ENCODE peak calls at places on chromosome 13, in seven cellular contexts. Q is IMR-90, E is H9, U is PC-3, I is HepG2, F is GM12878, S is mammary epithelial cell. V is an unnamed sample.
A peak's percentile ranks its signal among the peaks of the same experiment; 100 is the strongest.

GRCh38 chr13:112592647-112593046 is 4.7 kb upstream of the TUBGCP3 start:
- DNase-seq in I (no peak), U (peak; percentile 33), Q (no peak), S (peak; percentile 16), F (no peak), E (no peak), V (no peak)

GRCh38 chr13:28027070-28027469 is 38.6 kb upstream of the URAD start:
- DNase-seq in F (no peak), I (no peak), Q (no peak), E (no peak), S (no peak), U (no peak), V (no peak)

GRCh38 chr13:31008400-31009115 is 76.1 kb downstream of the TEX26 start:
- DNase-seq in E (no peak), Q (peak; percentile 48), U (no peak), F (no peak), I (no peak), S (peak; percentile 34), V (no peak)

GRCh38 chr13:66359910-66360552 is 870.1 kb downstream of the PCDH9 start:
- DNase-seq in U (no peak), I (no peak), S (no peak), E (no peak), Q (no peak), F (no peak), V (no peak)

GRCh38 chr13:78997902-78998654 is 339.1 kb upstream of the OBI1 start:
- DNase-seq in E (no peak), S (no peak), I (no peak), U (no peak), F (no peak), Q (no peak), V (peak; percentile 74)

GRCh38 chr13:49997935-49998334 is 1.1 kb downstream of the TRIM13 start:
- DNase-seq in S (no peak), F (no peak), Q (no peak), E (no peak), I (no peak), U (peak; percentile 18), V (peak; percentile 65)

GRCh38 chr13:39884166-39884565 is 228.7 kb downstream of the COG6 start:
- DNase-seq in E (no peak), F (no peak), Q (no peak), U (no peak), S (no peak), I (no peak), V (no peak)

GRCh38 chr13:56515441-56515840 is 625.3 kb upstream of the PRR20A start:
- DNase-seq in Q (no peak), F (no peak), E (no peak), S (peak; percentile 31), I (no peak), U (no peak), V (no peak)

GRCh38 chr13:83621765-83622421 is 260.4 kb downstream of the SLITRK1 start:
- DNase-seq in S (no peak), F (no peak), E (no peak), I (no peak), U (no peak), Q (no peak), V (no peak)

GRCh38 chr13:112102243-112102642 is 35.3 kb downstream of the SOX1 start:
- DNase-seq in S (no peak), I (peak; percentile 6), U (peak; percentile 6), E (no peak), F (no peak), Q (no peak), V (peak; percentile 47)

GRCh38 chr13:111912453-111912866 is 154.5 kb upstream of the SOX1 start:
- DNase-seq in S (no peak), E (peak; percentile 13), I (no peak), Q (no peak), F (no peak), U (no peak), V (no peak)

GRCh38 chr13:113399755-113400149 is 35.8 kb upstream of the GRTP1 start:
- DNase-seq in S (no peak), U (no peak), E (peak; percentile 26), Q (no peak), I (no peak), F (no peak), V (no peak)

GRCh38 chr13:50016421-50016820 is 1.2 kb downstream of the KCNRG start:
- DNase-seq in E (no peak), U (no peak), I (no peak), S (no peak), F (no peak), Q (peak; percentile 83), V (no peak)

GRCh38 chr13:56718791-56719190 is 421.9 kb upstream of the PRR20A start:
- DNase-seq in I (no peak), F (no peak), E (no peak), U (no peak), Q (no peak), S (no peak), V (no peak)

GRCh38 chr13:75312884-75313520 is 169.0 kb downstream of the TBC1D4 start:
- DNase-seq in Q (no peak), F (no peak), S (no peak), U (no peak), E (no peak), I (no peak), V (no peak)

GRCh38 chr13:31965361-31966066 is 66.1 kb upstream of the FRY start:
- DNase-seq in E (no peak), F (peak; percentile 84), U (no peak), I (no peak), S (peak; percentile 59), Q (peak; percentile 84), V (no peak)

GRCh38 chr13:112705286-112705685 is 15.4 kb downstream of the ATP11A start:
- DNase-seq in U (no peak), S (no peak), I (no peak), Q (no peak), E (peak; percentile 24), F (no peak), V (no peak)

GRCh38 chr13:108902557-108903155 is 273.2 kb downstream of the MYO16 start:
- DNase-seq in I (no peak), S (peak; percentile 81), E (no peak), U (peak; percentile 48), F (no peak), Q (no peak), V (no peak)

GRCh38 chr13:43664700-43665191 is 122.0 kb downstream of the ENOX1 start:
- DNase-seq in Q (peak; percentile 74), I (no peak), E (no peak), U (peak; percentile 69), S (peak; percentile 22), F (no peak), V (no peak)

GRCh38 chr13:36736119-36736726 is 62.4 kb downstream of the SERTM1 start:
- DNase-seq in I (peak; percentile 35), Q (peak; percentile 62), E (no peak), U (peak; percentile 48), S (peak; percentile 16), F (no peak), V (peak; percentile 73)

GRCh38 chr13:23956106-23956505 is 58.8 kb upstream of the C1QTNF9B start:
- DNase-seq in S (peak; percentile 90), U (peak; percentile 93), E (no peak), F (no peak), I (no peak), Q (peak; percentile 55), V (no peak)

GRCh38 chr13:41621716-41622508 is 164.6 kb downstream of the RGCC start:
- DNase-seq in F (no peak), Q (peak; percentile 58), S (no peak), E (no peak), I (peak; percentile 35), U (no peak), V (no peak)

GRCh38 chr13:37175996-37176395 is 70.5 kb upstream of the CSNK1A1L start:
- DNase-seq in F (no peak), I (no peak), U (no peak), S (peak; percentile 40), Q (peak; percentile 92), E (no peak), V (no peak)

GRCh38 chr13:50915562-50915961 is 6.0 kb downstream of the RNASEH2B start:
- DNase-seq in S (no peak), E (no peak), U (no peak), I (no peak), F (no peak), Q (no peak), V (peak; percentile 74)

GRCh38 chr13:110305001-110305400 is 2.0 kb downstream of the COL4A1 start:
- DNase-seq in U (no peak), F (no peak), Q (no peak), E (no peak), S (no peak), I (no peak), V (no peak)

GRCh38 chr13:110305544-110305943 is 1.4 kb downstream of the COL4A1 start:
- DNase-seq in S (no peak), U (no peak), E (no peak), Q (no peak), I (no peak), F (no peak), V (no peak)

GRCh38 chr13:110302986-110303385 is 4.0 kb downstream of the COL4A1 start:
- DNase-seq in E (no peak), Q (no peak), U (no peak), S (no peak), I (no peak), F (no peak), V (no peak)

GRCh38 chr13:110303644-110304043 is 3.3 kb downstream of the COL4A1 start:
- DNase-seq in I (no peak), E (no peak), S (no peak), F (no peak), U (no peak), Q (no peak), V (no peak)

GRCh38 chr13:110304256-110304655 is 2.7 kb downstream of the COL4A1 start:
- DNase-seq in F (no peak), U (no peak), E (peak; percentile 14), S (no peak), I (no peak), Q (peak; percentile 70), V (no peak)
- H3K9ac ChIP-seq in F (no peak overlapping the region), U (no peak overlapping the region), E (no peak overlapping the region), S (no peak overlapping the region), I (no peak overlapping the region), Q (peak overlapping the region; percentile 96), V (no peak overlapping the region)

GRCh38 chr13:46206138-46206537 is 5.6 kb upstream of the LRRC63 start:
- DNase-seq in F (no peak), I (no peak), E (no peak), S (no peak), Q (no peak), U (peak; percentile 43), V (peak; percentile 10)
- H3K27ac ChIP-seq in F (no peak overlapping the region), I (no peak overlapping the region), E (no peak overlapping the region), S (no peak overlapping the region), Q (no peak overlapping the region), U (no peak overlapping the region), V (no peak overlapping the region)

GRCh38 chr13:22162889-22163288 is 492.0 kb downstream of the FGF9 start:
- DNase-seq in I (no peak), E (no peak), S (no peak), F (no peak), Q (no peak), U (no peak), V (no peak)
- H3K4me2 ChIP-seq in I (no peak overlapping the region), E (no peak overlapping the region), S (no peak overlapping the region), F (peak overlapping the region; percentile 82), Q (no peak overlapping the region), U (no peak overlapping the region), V (no peak overlapping the region)

DNA sequence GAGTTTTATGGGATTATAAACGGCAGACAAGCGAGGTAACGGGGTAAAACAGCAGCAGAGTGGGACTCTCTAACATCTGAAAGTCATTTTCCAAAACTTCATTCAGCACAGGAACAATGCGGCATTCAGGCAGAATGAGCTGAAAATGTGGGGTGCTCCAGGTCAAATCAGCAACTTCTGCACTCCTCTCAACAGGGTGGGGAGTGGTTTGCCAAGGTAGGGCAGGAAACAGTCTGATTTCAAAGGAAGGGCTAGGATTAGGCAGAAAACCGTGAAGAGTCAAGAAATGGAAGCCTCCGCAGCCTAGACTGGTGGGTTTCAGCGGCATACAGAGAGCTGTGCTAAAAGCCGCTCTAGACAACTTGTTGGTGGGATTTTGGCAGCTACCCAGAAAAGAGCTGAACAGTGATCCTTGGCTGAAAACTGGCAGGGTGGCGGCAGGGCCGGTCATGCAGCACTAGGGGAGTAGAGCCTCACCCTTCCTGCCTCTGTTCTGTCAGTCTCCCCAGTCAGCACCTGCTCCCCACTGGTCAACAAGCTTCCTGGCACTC is 154.2 kb upstream of the KLF12 start:
- DNase-seq in E (peak; percentile 41), U (no peak), Q (no peak), F (no peak), I (no peak), S (peak; percentile 21), V (peak; percentile 74)
- H3K9ac ChIP-seq in E (no peak overlapping the region), U (no peak overlapping the region), Q (no peak overlapping the region), F (no peak overlapping the region), I (peak overlapping the region; percentile 59), S (no peak overlapping the region), V (peak overlapping the region; percentile 79)